ENCODE peak calls at places on chromosomes 4 and X, in four cellular contexts. One of them, this sample, is unnamed.

GRCh38 chr4:154039435-154040061 is 250.7 kb upstream of the SFRP2 start:
- DNase-seq in astrocyte of the spinal cord: no peak
- DNase-seq in fibroblast of the aortic adventitia: no peak
- DNase-seq in BJ: no peak
- DNase-seq in this sample: no peak

GRCh38 chr4:152819026-152819645 is 39.4 kb downstream of the ARFIP1 start:
- DNase-seq in fibroblast of the aortic adventitia: no peak
- DNase-seq in astrocyte of the spinal cord: no peak
- DNase-seq in BJ: no peak
- DNase-seq in this sample: no peak

GRCh38 chr4:74638001-74638400 is 156.3 kb downstream of the BTC start:
- DNase-seq in fibroblast of the aortic adventitia: peak
- DNase-seq in BJ: no peak
- DNase-seq in astrocyte of the spinal cord: peak
- DNase-seq in this sample: no peak

GRCh38 chr4:146255463-146255862 is 41.1 kb downstream of the REELD1 start:
- DNase-seq in BJ: peak
- DNase-seq in astrocyte of the spinal cord: peak
- DNase-seq in fibroblast of the aortic adventitia: peak
- DNase-seq in this sample: peak

GRCh38 chr4:16591867-16592266 is 306.6 kb downstream of the LDB2 start:
- DNase-seq in BJ: no peak
- DNase-seq in fibroblast of the aortic adventitia: no peak
- DNase-seq in astrocyte of the spinal cord: no peak
- DNase-seq in this sample: no peak

GRCh38 chrX:101462892-101463291 is 22.4 kb upstream of the ARMCX4 start:
- DNase-seq in fibroblast of the aortic adventitia: peak
- DNase-seq in BJ: no peak
- DNase-seq in astrocyte of the spinal cord: peak
- DNase-seq in this sample: no peak

GRCh38 chr4:140037353-140038030 is 116.5 kb downstream of the MAML3 start:
- DNase-seq in fibroblast of the aortic adventitia: peak
- DNase-seq in BJ: peak
- DNase-seq in astrocyte of the spinal cord: peak
- DNase-seq in this sample: no peak

GRCh38 chrX:44261286-44261685 is 82.2 kb downstream of the EFHC2 start:
- DNase-seq in BJ: no peak
- DNase-seq in astrocyte of the spinal cord: no peak
- DNase-seq in fibroblast of the aortic adventitia: no peak
- DNase-seq in this sample: no peak

GRCh38 chrX:132676561-132677186 is 187.8 kb upstream of the MBNL3 start:
- DNase-seq in BJ: no peak
- DNase-seq in astrocyte of the spinal cord: no peak
- DNase-seq in fibroblast of the aortic adventitia: no peak
- DNase-seq in this sample: no peak

GRCh38 chr4:151664289-151664688 is 96.5 kb downstream of the GATB start:
- DNase-seq in astrocyte of the spinal cord: no peak
- DNase-seq in BJ: no peak
- DNase-seq in fibroblast of the aortic adventitia: no peak
- DNase-seq in this sample: no peak

GRCh38 chr4:110850461-110851447 is 227.9 kb upstream of the PITX2 start:
- DNase-seq in astrocyte of the spinal cord: no peak
- DNase-seq in fibroblast of the aortic adventitia: no peak
- DNase-seq in BJ: no peak
- DNase-seq in this sample: no peak
- H3K4me3 ChIP-seq in astrocyte of the spinal cord: no peak
- H3K4me3 ChIP-seq in fibroblast of the aortic adventitia: no peak
- H3K4me3 ChIP-seq in BJ: no peak
- H3K4me3 ChIP-seq in this sample: no peak

DNA sequence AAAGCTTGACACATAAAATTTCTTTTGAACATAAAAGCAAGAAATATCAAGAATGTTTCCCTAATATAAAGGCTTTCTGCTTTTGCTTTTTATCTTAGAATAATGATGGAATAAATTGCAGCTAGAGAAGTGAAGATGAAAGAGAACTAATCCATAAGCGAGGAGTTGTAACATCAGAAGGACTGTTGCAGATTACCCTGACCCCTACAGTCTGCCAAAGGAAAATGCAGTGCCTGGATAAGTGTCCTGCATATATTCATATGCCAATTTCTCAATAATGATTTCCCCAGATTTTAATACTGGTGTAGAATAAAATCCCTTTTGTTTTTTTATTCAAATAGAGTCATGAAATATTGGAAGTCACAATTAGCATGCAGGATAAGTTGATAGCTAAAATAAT is 115.9 kb downstream of the MAGEC2 start:
- DNase-seq in astrocyte of the spinal cord: peak
- DNase-seq in fibroblast of the aortic adventitia: peak
- DNase-seq in BJ: no peak
- DNase-seq in this sample: peak
- TF ChIP-seq CTCF in astrocyte of the spinal cord: peak
- TF ChIP-seq CTCF in fibroblast of the aortic adventitia: peak
- TF ChIP-seq CTCF in BJ: peak
- TF ChIP-seq CTCF in this sample: peak

DNA sequence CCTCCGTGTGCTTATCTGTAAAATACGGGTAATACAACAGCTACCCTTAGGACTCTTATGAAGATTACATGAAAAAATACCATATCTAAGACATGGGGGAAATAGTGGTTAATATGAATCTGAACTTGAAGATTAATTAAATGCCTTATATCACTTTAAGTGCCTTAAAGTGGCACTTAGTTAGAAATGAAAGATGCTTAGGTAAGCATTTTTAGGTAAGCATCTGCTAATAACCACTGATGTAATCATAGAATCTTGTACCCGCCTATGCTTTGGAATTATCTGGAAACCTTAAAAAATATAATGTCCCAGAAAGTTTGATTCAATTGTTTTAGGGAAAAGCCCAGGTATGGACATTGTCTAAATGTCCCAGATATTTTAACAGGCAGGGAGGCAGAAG is 12.2 kb downstream of the CLNK start:
- DNase-seq in BJ: no peak
- DNase-seq in astrocyte of the spinal cord: no peak
- DNase-seq in fibroblast of the aortic adventitia: no peak
- DNase-seq in this sample: no peak
- H3K4me3 ChIP-seq in BJ: no peak
- H3K4me3 ChIP-seq in astrocyte of the spinal cord: no peak
- H3K4me3 ChIP-seq in fibroblast of the aortic adventitia: no peak
- H3K4me3 ChIP-seq in this sample: no peak

DNA sequence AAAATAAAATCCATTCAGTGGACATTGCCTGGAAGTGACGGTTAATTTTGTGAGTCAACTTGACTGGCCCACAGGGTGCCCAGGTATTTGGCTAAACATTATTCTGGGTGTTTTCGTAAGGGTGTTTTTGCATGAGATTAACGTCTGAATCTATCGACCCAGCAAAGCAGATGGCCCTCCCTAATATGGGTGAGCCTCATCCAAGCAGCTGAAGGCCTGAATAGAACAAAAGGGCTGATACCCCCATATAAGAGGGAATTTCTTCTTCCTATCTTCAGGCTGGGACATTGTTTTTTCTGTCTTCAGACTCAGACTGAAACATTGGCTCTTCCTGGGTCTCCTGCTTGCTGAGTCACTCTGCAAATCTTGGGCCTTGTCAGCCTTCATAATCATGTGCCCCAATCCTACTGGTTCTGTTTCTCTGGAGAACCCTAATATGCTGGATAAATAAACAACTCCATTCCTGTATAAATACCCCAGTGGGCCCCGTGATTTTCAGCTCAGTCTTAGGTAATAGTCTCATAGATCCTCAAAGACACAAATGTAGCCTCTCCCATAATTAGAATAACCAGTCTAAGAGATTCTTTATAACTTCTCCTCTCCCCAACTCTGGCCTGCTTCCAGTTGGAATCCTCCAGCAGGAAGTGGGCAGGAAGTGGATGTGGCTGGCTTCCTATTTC is 33.1 kb upstream of the DDX3X start:
- DNase-seq in astrocyte of the spinal cord: peak
- DNase-seq in fibroblast of the aortic adventitia: peak
- DNase-seq in BJ: no peak
- DNase-seq in this sample: no peak
- TF ChIP-seq CTCF in astrocyte of the spinal cord: no peak
- TF ChIP-seq CTCF in fibroblast of the aortic adventitia: no peak
- TF ChIP-seq CTCF in BJ: no peak
- TF ChIP-seq CTCF in this sample: no peak

GRCh38 chr4:84496356-84497219 is 2.5 kb downstream of the NKX6-1 start:
- DNase-seq in astrocyte of the spinal cord: peak
- DNase-seq in fibroblast of the aortic adventitia: no peak
- DNase-seq in BJ: no peak
- DNase-seq in this sample: no peak

GRCh38 chr4:84498203-84499026 is 677 bp downstream of the NKX6-1 start:
- DNase-seq in astrocyte of the spinal cord: peak
- DNase-seq in fibroblast of the aortic adventitia: peak
- DNase-seq in BJ: no peak
- DNase-seq in this sample: no peak

GRCh38 chr4:84497835-84498202 is 1.3 kb downstream of the NKX6-1 start:
- DNase-seq in BJ: no peak
- DNase-seq in fibroblast of the aortic adventitia: no peak
- DNase-seq in astrocyte of the spinal cord: no peak
- DNase-seq in this sample: no peak

GRCh38 chr4:84495448-84496221 is 3.5 kb downstream of the NKX6-1 start:
- DNase-seq in fibroblast of the aortic adventitia: no peak
- DNase-seq in BJ: no peak
- DNase-seq in astrocyte of the spinal cord: peak
- DNase-seq in this sample: no peak

GRCh38 chr4:84497220-84497834 is 1.8 kb downstream of the NKX6-1 start:
- DNase-seq in astrocyte of the spinal cord: peak
- DNase-seq in BJ: no peak
- DNase-seq in fibroblast of the aortic adventitia: no peak
- DNase-seq in this sample: no peak
- H3K4me3 ChIP-seq in astrocyte of the spinal cord: peak
- H3K4me3 ChIP-seq in BJ: peak
- H3K4me3 ChIP-seq in fibroblast of the aortic adventitia: no peak
- H3K4me3 ChIP-seq in this sample: no peak

GRCh38 chr4:103086565-103086964 is 10.0 kb upstream of the SLC9B2 start:
- DNase-seq in BJ: no peak
- DNase-seq in astrocyte of the spinal cord: no peak
- DNase-seq in fibroblast of the aortic adventitia: no peak
- DNase-seq in this sample: no peak

GRCh38 chr4:103092245-103092644 is 7.4 kb downstream of the BDH2 start:
- DNase-seq in fibroblast of the aortic adventitia: peak
- DNase-seq in BJ: no peak
- DNase-seq in astrocyte of the spinal cord: no peak
- DNase-seq in this sample: no peak

GRCh38 chr4:103095080-103095479 is 4.6 kb downstream of the BDH2 start:
- DNase-seq in fibroblast of the aortic adventitia: no peak
- DNase-seq in BJ: no peak
- DNase-seq in astrocyte of the spinal cord: no peak
- DNase-seq in this sample: no peak

GRCh38 chr4:103097112-103097511 is 2.5 kb downstream of the BDH2 start:
- DNase-seq in BJ: no peak
- DNase-seq in astrocyte of the spinal cord: no peak
- DNase-seq in fibroblast of the aortic adventitia: no peak
- DNase-seq in this sample: no peak

GRCh38 chr4:103091601-103092223 is 7.9 kb downstream of the BDH2 start:
- DNase-seq in BJ: no peak
- DNase-seq in astrocyte of the spinal cord: peak
- DNase-seq in fibroblast of the aortic adventitia: peak
- DNase-seq in this sample: no peak
- TF ChIP-seq CTCF in BJ: peak
- TF ChIP-seq CTCF in astrocyte of the spinal cord: peak
- TF ChIP-seq CTCF in fibroblast of the aortic adventitia: peak
- TF ChIP-seq CTCF in this sample: peak

GRCh38 chr4:87073570-87074470 is 139.0 kb downstream of the AFF1 start:
- DNase-seq in fibroblast of the aortic adventitia: peak
- DNase-seq in astrocyte of the spinal cord: peak
- DNase-seq in BJ: no peak
- DNase-seq in this sample: no peak
- H3K4me3 ChIP-seq in fibroblast of the aortic adventitia: no peak
- H3K4me3 ChIP-seq in astrocyte of the spinal cord: no peak
- H3K4me3 ChIP-seq in BJ: no peak
- H3K4me3 ChIP-seq in this sample: no peak

GRCh38 chrX:110853610-110854009 is 58.0 kb upstream of the CHRDL1 start:
- DNase-seq in fibroblast of the aortic adventitia: peak
- DNase-seq in BJ: no peak
- DNase-seq in astrocyte of the spinal cord: peak
- DNase-seq in this sample: no peak
- TF ChIP-seq CTCF in fibroblast of the aortic adventitia: peak
- TF ChIP-seq CTCF in BJ: peak
- TF ChIP-seq CTCF in astrocyte of the spinal cord: peak
- TF ChIP-seq CTCF in this sample: peak

This sample was measured in HFF-Myc.